ENCODE peak calls at places on chromosome 9, in four cellular contexts. Z is neural crest cell, R is mesothelial cell of epicardium, M is adrenal gland. T is an unnamed sample.

GRCh38 chr9:70438341-70438924 is 24.0 kb upstream of the KLF9 start:
- DNase-seq in Z (no peak), R (no peak), M (peak), T (no peak)

GRCh38 chr9:113403651-113404050 is 2.6 kb upstream of the ALAD start:
- DNase-seq in Z (no peak), R (no peak), M (no peak), T (no peak)

GRCh38 chr9:35095175-35095574 is 1.2 kb downstream of the PIGO start:
- DNase-seq in Z (no peak), R (no peak), M (no peak), T (no peak)

GRCh38 chr9:36426945-36427344 is 26.9 kb upstream of the RNF38 start:
- DNase-seq in Z (no peak), R (no peak), M (no peak), T (no peak)

GRCh38 chr9:137679695-137680305 is 61.0 kb downstream of the EHMT1 start:
- DNase-seq in Z (no peak), R (no peak), M (no peak), T (no peak)

GRCh38 chr9:27491164-27491563 is 32.9 kb upstream of the IFNK start:
- DNase-seq in Z (no peak), R (no peak), M (no peak), T (no peak)

GRCh38 chr9:77848428-77848827 is 183.2 kb downstream of the GNAQ start:
- DNase-seq in Z (no peak), R (no peak), M (no peak), T (peak)

GRCh38 chr9:100064872-100065581 is 33.8 kb downstream of the ERP44 start:
- DNase-seq in Z (no peak), R (no peak), M (no peak), T (no peak)

GRCh38 chr9:107222020-107222522 is 61.0 kb upstream of the RAD23B start:
- DNase-seq in Z (no peak), R (no peak), M (no peak), T (peak)

GRCh38 chr9:75230469-75230868 is 142.2 kb downstream of the OSTF1 start:
- DNase-seq in Z (no peak), R (no peak), M (no peak), T (no peak)

GRCh38 chr9:127187231-127187956 is 65.0 kb upstream of the ANGPTL2 start:
- DNase-seq in Z (no peak), R (no peak), M (peak), T (peak)

GRCh38 chr9:93807166-93808013 is 147.8 kb downstream of the BARX1 start:
- DNase-seq in Z (no peak), R (no peak), M (no peak), T (no peak)

GRCh38 chr9:99824378-99825157 is 2.9 kb downstream of the NR4A3 start:
- DNase-seq in Z (peak), R (peak), M (peak), T (no peak)

GRCh38 chr9:129624168-129624759 is 1.7 kb upstream of the NTMT1 start:
- DNase-seq in Z (peak), R (peak), M (no peak), T (no peak)

GRCh38 chr9:129623331-129623730 is 2.4 kb upstream of the C9orf50 start:
- DNase-seq in Z (no peak), R (no peak), M (no peak), T (no peak)

GRCh38 chr9:129620669-129621295 is at the start of gene C9orf50:
- DNase-seq in Z (no peak), R (no peak), M (no peak), T (no peak)

GRCh38 chr9:129617167-129617566 is 3.7 kb downstream of the C9orf50 start:
- DNase-seq in Z (no peak), R (no peak), M (no peak), T (no peak)

GRCh38 chr9:129619787-129620668 is 873 bp downstream of the C9orf50 start:
- DNase-seq in Z (no peak), R (peak), M (no peak), T (no peak)
- TF ChIP-seq CTCF in Z (peak), R (no peak), M (no peak), T (peak)

GRCh38 chr9:132447346-132447745 is 37.3 kb downstream of the CFAP77 start:
- DNase-seq in Z (peak), R (no peak), M (no peak), T (no peak)
- TF ChIP-seq CTCF in Z (peak), R (peak), M (no peak), T (peak)

DNA sequence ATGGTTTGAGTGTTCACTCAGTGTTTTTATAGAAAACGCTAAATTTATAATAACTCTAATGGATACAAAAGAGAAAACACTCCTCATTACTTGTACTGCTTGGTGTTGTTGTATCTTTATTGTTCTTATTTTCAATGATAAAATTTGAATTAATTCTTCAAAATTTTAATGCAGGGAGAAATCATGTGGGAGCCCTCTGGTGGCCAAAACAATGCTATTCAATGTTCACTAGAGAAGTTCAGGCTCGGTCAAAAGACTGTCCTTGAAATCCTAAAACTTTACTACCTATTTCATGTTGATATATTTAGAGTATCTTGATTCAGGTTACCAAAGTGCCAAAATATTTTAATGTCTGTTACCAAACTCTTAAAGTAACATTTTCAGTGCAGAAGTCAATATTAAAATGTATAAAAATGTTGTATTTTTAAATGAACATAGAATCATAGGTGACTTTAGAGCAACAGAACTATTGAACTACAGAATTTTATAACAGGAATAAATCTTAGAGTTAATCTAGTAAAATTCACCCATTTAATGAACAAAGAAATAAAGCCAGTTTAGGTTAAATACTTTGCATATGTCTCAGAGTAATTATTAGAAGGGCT is 1259.8 kb downstream of the PTPRD start:
- DNase-seq in Z (peak), R (peak), M (no peak), T (no peak)
- TF ChIP-seq CTCF in Z (peak), R (peak), M (peak), T (peak)

GRCh38 chr9:21334969-21335632 is at the start of gene KLHL9:
- DNase-seq in Z (peak), R (peak), M (peak), T (peak)

GRCh38 chr9:21331676-21332402 is 3.4 kb downstream of the KLHL9 start:
- DNase-seq in Z (no peak), R (no peak), M (no peak), T (no peak)

GRCh38 chr9:21340735-21341134 is 5.5 kb upstream of the KLHL9 start:
- DNase-seq in Z (no peak), R (no peak), M (no peak), T (no peak)

GRCh38 chr9:21334603-21334968 is 618 bp downstream of the KLHL9 start:
- DNase-seq in Z (no peak), R (no peak), M (no peak), T (no peak)

GRCh38 chr9:21336467-21336866 is 1.3 kb upstream of the KLHL9 start:
- DNase-seq in Z (no peak), R (no peak), M (no peak), T (no peak)
- TF ChIP-seq CTCF in Z (no peak), R (no peak), M (no peak), T (no peak)

GRCh38 chr9:68704804-68705635 is at the start of gene PIP5K1B:
- DNase-seq in Z (peak), R (peak), M (peak), T (peak)

GRCh38 chr9:68708089-68708488 is 3.0 kb downstream of the PIP5K1B start:
- DNase-seq in Z (no peak), R (no peak), M (no peak), T (no peak)

GRCh38 chr9:68706579-68707201 is 1.6 kb downstream of the PIP5K1B start:
- DNase-seq in Z (no peak), R (no peak), M (no peak), T (no peak)

GRCh38 chr9:68704498-68704803 is 589 bp upstream of the PIP5K1B start:
- DNase-seq in Z (no peak), R (no peak), M (no peak), T (no peak)

DNA sequence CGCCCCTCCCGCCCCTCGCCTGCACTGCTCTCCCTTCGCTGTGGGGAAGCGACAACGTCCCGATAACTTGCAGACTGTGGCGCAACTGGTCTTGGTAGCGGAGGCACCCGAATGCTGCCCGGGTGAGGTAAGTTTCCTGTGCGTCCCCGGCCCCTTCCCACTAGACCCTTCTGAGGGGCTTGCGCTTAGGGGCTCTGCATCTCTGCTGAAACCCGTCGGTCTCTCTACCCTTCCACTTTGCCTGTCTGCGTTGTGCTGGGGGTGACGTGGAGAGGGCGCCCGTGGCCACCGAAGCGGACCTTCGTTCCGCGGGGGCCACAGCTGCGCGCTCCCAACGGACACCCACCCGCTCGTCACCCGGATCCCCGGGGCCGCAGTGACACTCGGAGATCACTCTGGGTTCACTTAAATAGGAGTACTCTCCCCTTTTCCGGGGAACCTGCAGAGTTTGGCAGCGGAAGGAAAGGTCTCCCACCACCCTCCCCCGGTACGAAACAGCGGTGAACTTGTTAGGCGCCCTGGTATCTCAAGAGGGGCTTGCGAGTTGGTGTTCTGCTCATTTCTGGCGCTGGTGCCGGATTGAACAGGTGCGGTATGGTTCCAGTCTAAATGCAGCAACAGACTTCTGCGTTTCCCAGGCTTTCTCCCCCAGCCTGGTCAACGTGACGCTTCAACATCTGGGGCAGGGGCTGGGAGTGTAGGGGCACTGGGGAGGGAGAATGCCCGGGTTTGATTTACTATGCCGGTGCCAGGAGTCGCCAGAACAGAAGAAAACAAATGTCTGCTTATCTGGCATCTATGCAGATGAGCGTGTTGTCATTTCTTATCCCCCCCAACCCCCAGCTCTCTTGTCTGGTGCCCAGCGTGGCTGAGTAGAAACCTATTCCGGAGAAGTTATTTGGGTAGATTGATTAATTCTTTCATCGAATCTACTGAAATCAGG is 867 bp downstream of the PIP5K1B start:
- DNase-seq in Z (peak), R (peak), M (peak), T (no peak)
- TF ChIP-seq CTCF in Z (no peak), R (no peak), M (no peak), T (no peak)

DNA sequence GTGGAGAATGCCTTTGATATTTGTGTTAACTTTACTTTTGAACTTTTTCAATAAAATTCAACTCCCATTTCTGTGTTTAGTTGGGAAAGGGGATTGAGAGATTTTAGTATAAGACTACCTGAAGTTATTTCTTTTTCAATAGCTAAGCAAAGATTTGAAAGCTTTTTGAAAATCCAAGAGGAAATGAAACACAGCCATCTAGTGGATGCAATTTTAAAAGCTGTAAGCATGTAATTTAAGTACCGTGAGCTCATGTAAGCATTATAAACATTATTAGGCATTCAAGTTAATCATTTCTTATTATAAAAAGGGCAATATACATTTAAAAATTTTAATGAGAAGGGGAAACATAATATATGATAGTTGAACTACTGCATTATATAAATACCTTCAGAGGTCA is 69.8 kb downstream of the CCDC171 start:
- DNase-seq in Z (no peak), R (no peak), M (no peak), T (peak)
- TF ChIP-seq CTCF in Z (peak), R (no peak), M (no peak), T (peak)

DNA sequence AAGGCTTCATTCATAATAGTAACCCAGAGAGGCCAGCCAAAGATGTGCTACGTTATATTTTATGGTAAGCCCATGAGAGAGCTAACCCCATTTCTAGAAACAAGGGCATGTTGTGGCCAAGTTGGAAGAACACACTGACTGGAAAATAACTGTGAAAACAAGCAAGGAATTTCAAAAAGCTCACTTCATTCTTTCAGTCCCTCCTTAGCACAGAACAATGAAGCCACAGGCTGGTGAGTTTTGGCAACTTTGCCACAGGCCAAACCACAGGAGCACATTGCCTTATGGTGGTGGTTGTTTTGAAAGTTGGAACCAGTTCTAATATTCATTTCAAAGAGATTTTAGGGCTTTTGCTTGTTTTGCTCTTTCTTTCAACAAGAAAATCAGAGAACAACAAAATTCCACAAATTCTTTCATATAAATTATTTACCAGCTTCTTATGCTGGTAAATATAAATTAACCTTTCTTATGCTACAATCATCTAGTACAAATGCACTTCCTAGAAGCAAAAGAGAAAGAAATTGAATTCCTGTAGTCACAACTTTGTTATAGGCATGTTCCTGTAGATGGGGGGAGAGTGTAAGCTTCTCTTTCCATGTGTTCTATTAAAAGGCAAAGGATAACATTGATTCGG is 225.4 kb upstream of the RFX3 start:
- DNase-seq in Z (no peak), R (no peak), M (no peak), T (peak)
- TF ChIP-seq CTCF in Z (no peak), R (no peak), M (no peak), T (no peak)

GRCh38 chr9:2158111-2158610 is 143.0 kb downstream of the SMARCA2 start:
- DNase-seq in Z (peak), R (no peak), M (peak), T (peak)
- TF ChIP-seq CTCF in Z (peak), R (no peak), M (peak), T (peak)